ENCODE peak calls at places on chromosomes 13 and 19, in five cellular contexts. X is psoas muscle; S is CD8-positive, alpha-beta T cell; I is stomach; A is PC-9. U is an unnamed sample.

GRCh38 chr19:18992696-18993095 is 40.6 kb downstream of the SUGP2 start:
- DNase-seq in A (no peak), S (no peak), I (no peak), X (no peak), U (no peak)

GRCh38 chr13:50715402-50716146 is 127.9 kb downstream of the DLEU7 start:
- DNase-seq in S (no peak), A (no peak), X (peak), I (no peak), U (no peak)

GRCh38 chr13:113951246-113951999 is 22.5 kb downstream of the C13orf46 start:
- DNase-seq in S (peak), A (peak), I (peak), X (peak), U (peak)

GRCh38 chr19:55253842-55254624 is 4.8 kb downstream of the PPP6R1 start:
- DNase-seq in I (peak), A (no peak), X (no peak), S (no peak), U (peak)

GRCh38 chr13:41668130-41668757 is 210.9 kb downstream of the RGCC start:
- DNase-seq in A (peak), I (peak), S (no peak), X (peak), U (peak)

GRCh38 chr13:94620286-94620896 is 18.7 kb downstream of the GPR180 start:
- DNase-seq in X (no peak), I (no peak), A (peak), S (no peak), U (peak)

GRCh38 chr13:79423801-79424642 is 18.0 kb upstream of the RBM26 start:
- DNase-seq in X (no peak), S (no peak), A (no peak), I (no peak), U (peak)

GRCh38 chr19:16952046-16952445 is 63.2 kb downstream of the F2RL3 start:
- DNase-seq in X (no peak), S (no peak), A (no peak), I (no peak), U (no peak)

GRCh38 chr19:45059258-45059965 is 16.9 kb downstream of the ZNF296 start:
- DNase-seq in S (peak), I (peak), A (peak), X (peak), U (peak)

GRCh38 chr13:40477623-40478608 is 188.5 kb downstream of the FOXO1 start:
- DNase-seq in I (no peak), A (no peak), S (no peak), X (peak), U (no peak)

GRCh38 chr19:1249990-1250298 is 1.6 kb downstream of the MIDN start:
- DNase-seq in S (no peak), A (no peak), I (no peak), X (no peak), U (no peak)

GRCh38 chr19:17680235-17680722 is 7.9 kb downstream of the UNC13A start:
- DNase-seq in I (peak), S (no peak), A (peak), X (peak), U (peak)

GRCh38 chr13:27266937-27267336 is 3.7 kb upstream of the RASL11A start:
- DNase-seq in A (no peak), X (no peak), S (no peak), I (no peak), U (no peak)

GRCh38 chr19:12703056-12703455 is 6.6 kb upstream of the FBXW9 start:
- DNase-seq in X (no peak), S (no peak), I (no peak), A (no peak), U (peak)

GRCh38 chr13:41273806-41274441 is 10.5 kb upstream of the MTRF1 start:
- DNase-seq in S (no peak), A (no peak), I (no peak), X (no peak), U (no peak)

GRCh38 chr19:10420444-10421239 is at the start of gene PDE4A:
- DNase-seq in I (no peak), A (no peak), X (no peak), S (no peak), U (peak)

GRCh38 chr13:32594339-32594738 is 8.1 kb downstream of the PDS5B start:
- DNase-seq in X (no peak), A (no peak), S (no peak), I (no peak), U (no peak)

GRCh38 chr13:108283110-108283509 is 13.6 kb downstream of the TNFSF13B start:
- DNase-seq in S (no peak), X (no peak), I (no peak), A (no peak), U (no peak)

GRCh38 chr13:112968380-112968909 is 569 bp upstream of the MCF2L start:
- DNase-seq in A (peak), S (peak), I (peak), X (no peak), U (peak)

GRCh38 chr19:29550896-29551295 is 25.1 kb downstream of the VSTM2B start:
- DNase-seq in X (no peak), S (no peak), A (no peak), I (peak), U (no peak)

GRCh38 chr13:28655566-28655965 is 3.4 kb upstream of the POMP start:
- DNase-seq in X (no peak), S (no peak), A (no peak), I (no peak), U (no peak)

GRCh38 chr13:108528303-108528702 is 101.1 kb upstream of the MYO16 start:
- DNase-seq in S (no peak), X (no peak), A (no peak), I (no peak), U (no peak)

GRCh38 chr19:1266116-1266817 is 2.9 kb upstream of the CIRBP start:
- DNase-seq in I (peak), S (peak), A (peak), X (peak), U (peak)

GRCh38 chr13:110468986-110469495 is 92.5 kb downstream of the RAB20 start:
- DNase-seq in S (no peak), A (no peak), I (no peak), X (no peak), U (no peak)

GRCh38 chr19:35903550-35904179 is 1.3 kb downstream of the HCST start:
- DNase-seq in A (peak), X (peak), I (peak), S (peak), U (peak)

GRCh38 chr19:16899566-16900075 is 10.8 kb downstream of the F2RL3 start:
- DNase-seq in A (peak), S (no peak), X (no peak), I (peak), U (peak)

DNA sequence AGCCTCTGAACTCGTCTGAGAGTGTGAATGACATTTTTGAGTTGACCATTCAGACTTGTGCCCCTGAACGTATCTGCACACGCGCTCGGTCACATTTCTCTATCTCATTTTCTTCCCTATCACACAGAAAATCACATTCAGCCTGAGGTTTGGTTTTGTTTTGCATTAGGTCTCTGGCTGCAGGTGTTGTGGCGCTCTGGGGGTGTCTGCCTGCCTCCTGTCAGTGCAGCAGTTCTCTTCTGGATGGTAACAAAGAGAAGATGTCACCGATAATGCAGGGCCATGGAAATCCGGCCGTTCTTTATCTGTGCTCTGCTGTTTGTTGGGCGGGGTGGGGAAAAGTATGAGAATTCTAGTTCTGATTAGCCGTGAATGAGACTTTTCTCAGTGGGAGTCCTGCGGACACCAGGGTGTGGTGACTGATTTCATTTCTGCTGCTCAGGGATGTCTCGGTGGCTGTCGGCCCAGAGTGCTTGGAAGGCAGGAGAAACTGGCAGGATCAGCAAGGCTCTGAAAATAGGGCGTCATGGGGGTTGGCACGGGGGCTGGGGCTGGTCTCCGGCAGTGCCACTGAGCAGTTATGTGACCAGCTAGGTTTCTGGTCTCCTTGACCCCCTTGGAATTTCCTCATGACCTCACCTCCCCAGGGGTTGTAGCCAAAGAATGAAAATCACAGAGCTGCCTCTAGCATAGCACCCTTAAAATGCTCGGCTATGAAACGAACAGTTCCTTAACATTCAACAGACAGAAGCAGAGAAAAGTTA is 5.1 kb downstream of the RNF113B start:
- DNase-seq in X (peak), I (peak), A (peak), S (no peak), U (no peak)
- TF ChIP-seq CTCF in X (no peak), I (no peak), A (no peak), S (no peak), U (no peak)

GRCh38 chr13:45413826-45414312 is 4.3 kb downstream of the SLC25A30 start:
- DNase-seq in S (no peak), A (no peak), X (no peak), I (no peak), U (no peak)
- H3K4me3 ChIP-seq in S (no peak), A (no peak), X (peak), I (peak), U (no peak)

GRCh38 chr13:51797664-51798488 is 6.1 kb downstream of the DHRS12 start:
- DNase-seq in A (peak), S (peak), I (peak), X (no peak), U (peak)
- TF ChIP-seq CTCF in A (peak), S (peak), I (no peak), X (no peak), U (peak)

DNA sequence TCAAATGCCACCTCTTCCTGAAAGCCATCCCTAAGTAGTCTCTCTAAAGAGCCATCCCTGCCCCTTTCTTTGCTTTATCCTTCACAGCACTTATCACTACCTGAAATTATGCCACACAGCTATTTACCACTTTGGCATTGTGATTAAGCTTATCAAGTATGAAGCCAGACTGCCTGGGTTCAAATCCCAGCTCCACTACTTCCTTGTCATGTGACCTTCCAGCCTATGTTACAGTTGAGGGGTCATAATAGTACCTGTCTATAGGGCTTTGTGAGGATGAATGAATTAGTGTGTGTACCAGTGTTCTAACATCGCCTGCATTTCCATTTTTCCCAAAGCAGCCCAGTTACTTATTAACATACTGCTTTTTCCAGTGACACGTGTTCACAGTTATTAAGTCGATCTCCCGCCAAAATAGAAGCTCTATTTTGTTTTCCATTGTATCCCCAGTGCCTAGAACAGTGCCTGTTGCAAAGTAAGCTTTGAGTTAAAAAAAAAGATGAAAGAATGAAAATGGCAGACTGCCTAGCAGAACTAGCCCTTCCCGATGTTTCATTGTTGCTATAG is 32.8 kb downstream of the ZSWIM9 start:
- DNase-seq in S (no peak), I (no peak), A (no peak), X (no peak), U (peak)
- H3K4me3 ChIP-seq in S (peak), I (peak), A (peak), X (peak), U (peak)

GRCh38 chr19:52270266-52270885 is 989 bp downstream of the ZNF766 start:
- DNase-seq in I (no peak), S (no peak), A (no peak), X (no peak), U (peak)
- TF ChIP-seq CTCF in I (no peak), S (no peak), A (no peak), X (no peak), U (no peak)

DNA sequence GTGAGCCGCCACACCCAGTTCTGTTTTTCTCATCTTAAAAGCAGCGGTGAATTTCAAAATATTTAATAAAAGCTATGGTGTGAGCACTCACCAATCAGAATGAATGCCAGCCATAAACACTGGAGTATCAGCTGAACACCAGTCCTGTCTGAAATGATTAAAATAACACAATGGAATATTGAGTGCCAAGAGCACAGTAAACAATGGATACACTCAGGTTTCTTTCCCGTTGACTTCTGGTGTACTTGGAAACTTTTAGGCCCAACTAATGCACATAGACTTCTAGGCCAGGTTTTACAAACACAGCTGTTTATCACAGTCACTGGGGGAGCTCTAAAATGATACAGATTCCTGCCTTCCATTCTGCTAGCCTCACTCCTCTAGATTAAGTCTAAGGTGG is 68.3 kb downstream of the SLC6A16 start:
- DNase-seq in S (no peak), I (no peak), A (no peak), X (no peak), U (no peak)
- H3K4me3 ChIP-seq in S (no peak), I (no peak), A (no peak), X (no peak), U (no peak)

GRCh38 chr19:48812094-48812929 is 1.5 kb upstream of the BCAT2 start:
- DNase-seq in I (peak), A (peak), X (peak), S (peak), U (peak)

GRCh38 chr19:48815870-48816501 is 5.2 kb upstream of the BCAT2 start:
- DNase-seq in X (no peak), S (no peak), I (peak), A (peak), U (peak)

GRCh38 chr19:48814895-48815294 is 4.1 kb upstream of the BCAT2 start:
- DNase-seq in S (no peak), A (no peak), X (no peak), I (no peak), U (no peak)

GRCh38 chr19:48810151-48810550 is 678 bp downstream of the BCAT2 start:
- DNase-seq in A (no peak), I (no peak), S (no peak), X (no peak), U (no peak)

GRCh38 chr19:48813123-48813911 is 2.5 kb upstream of the BCAT2 start:
- DNase-seq in S (no peak), A (no peak), I (no peak), X (no peak), U (no peak)
- TF ChIP-seq CTCF in S (no peak), A (peak), I (no peak), X (no peak), U (no peak)

GRCh38 chr19:39533791-39534190 is 1.1 kb upstream of the EID2B start:
- DNase-seq in A (no peak), X (no peak), S (no peak), I (no peak), U (no peak)

GRCh38 chr19:39532233-39533002 is at the start of gene EID2B:
- DNase-seq in X (peak), I (peak), S (peak), A (peak), U (peak)

GRCh38 chr19:39531834-39532232 is 819 bp downstream of the EID2B start:
- DNase-seq in A (no peak), S (no peak), X (no peak), I (no peak), U (no peak)

DNA sequence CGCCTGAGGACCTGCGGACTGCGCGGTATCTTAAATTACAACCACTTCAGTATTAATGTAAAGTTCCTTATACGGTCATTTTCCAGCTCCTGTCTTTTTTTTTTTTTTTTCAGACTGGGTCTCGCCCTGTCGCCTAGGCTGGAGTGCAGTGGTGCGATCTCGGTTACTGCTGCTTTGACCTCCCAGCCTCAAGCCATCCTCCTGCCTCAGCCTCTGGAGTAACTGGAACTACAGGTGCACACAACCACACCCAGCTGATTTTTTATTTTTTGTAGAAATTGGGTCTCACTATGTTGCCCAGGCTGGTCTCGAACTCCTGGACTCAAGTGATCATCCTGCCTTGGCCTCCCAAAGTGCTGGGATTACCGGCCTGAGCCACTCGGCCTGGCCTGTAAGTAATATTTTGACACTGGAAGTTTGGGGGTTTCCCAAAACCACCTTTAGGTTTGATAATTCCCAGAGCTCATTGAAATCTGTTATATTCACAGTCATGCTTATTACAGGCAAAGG is 406 bp upstream of the EID2B start:
- DNase-seq in X (no peak), S (no peak), I (no peak), A (no peak), U (no peak)
- H3K4me3 ChIP-seq in X (peak), S (peak), I (peak), A (peak), U (no peak)

GRCh38 chr19:57435062-57435978 is at the start of gene ZNF749:
- DNase-seq in S (peak), X (peak), I (peak), A (peak), U (peak)
- TF ChIP-seq CTCF in S (no peak), X (no peak), I (no peak), A (no peak), U (no peak)